ENCODE peak calls at places on chromosome 3, in four cellular contexts. H is esophagus muscularis mucosa, R is Karpas-422, J is heart left ventricle. N is an unnamed sample.

GRCh38 chr3:150370982-150371381 is 37.1 kb upstream of the TSC22D2 start:
- DNase-seq in R (no peak), H (no peak), J (no peak), N (no peak)

GRCh38 chr3:13419356-13420050 is 619 bp downstream of the NUP210 start:
- DNase-seq in R (peak), H (no peak), J (peak), N (peak)

GRCh38 chr3:7503431-7503830 is 642.5 kb downstream of the GRM7 start:
- DNase-seq in H (no peak), R (no peak), J (no peak), N (no peak)

GRCh38 chr3:69906351-69906966 is 93.1 kb upstream of the SAMMSON start:
- DNase-seq in H (no peak), R (no peak), J (no peak), N (no peak)

GRCh38 chr3:15051531-15051930 is 13.6 kb downstream of the MRPS25 start:
- DNase-seq in H (no peak), R (peak), J (no peak), N (peak)

GRCh38 chr3:182793663-182794454 is 555 bp downstream of the ATP11B start:
- DNase-seq in R (peak), H (no peak), J (peak), N (peak)

GRCh38 chr3:13070622-13071021 is 2.6 kb downstream of the IQSEC1 start:
- DNase-seq in R (no peak), H (no peak), J (no peak), N (no peak)

GRCh38 chr3:11389570-11390268 is 117.5 kb downstream of the ATG7 start:
- DNase-seq in J (no peak), H (no peak), R (no peak), N (no peak)

GRCh38 chr3:31621314-31621713 is 88.6 kb downstream of the STT3B start:
- DNase-seq in H (no peak), R (no peak), J (no peak), N (no peak)

GRCh38 chr3:31274406-31275024 is 258.2 kb upstream of the STT3B start:
- DNase-seq in H (no peak), J (no peak), R (no peak), N (no peak)

GRCh38 chr3:172038823-172039222 is 555 bp upstream of the FNDC3B start:
- DNase-seq in J (no peak), R (no peak), H (no peak), N (no peak)

GRCh38 chr3:194158942-194159439 is 23.0 kb downstream of the HES1 start:
- DNase-seq in J (no peak), H (no peak), R (no peak), N (no peak)

GRCh38 chr3:65196663-65197062 is 508.9 kb upstream of the ADAMTS9 start:
- DNase-seq in R (no peak), J (no peak), H (no peak), N (no peak)

GRCh38 chr3:114406286-114406685 is 112.5 kb downstream of the TIGIT start:
- DNase-seq in H (no peak), J (no peak), R (no peak), N (no peak)

GRCh38 chr3:4069796-4070195 is 233.4 kb upstream of the SETMAR start:
- DNase-seq in J (no peak), R (no peak), H (no peak), N (no peak)

GRCh38 chr3:141863497-141863896 is 12.9 kb upstream of the ATP1B3 start:
- DNase-seq in R (no peak), J (no peak), H (no peak), N (no peak)

GRCh38 chr3:64164309-64164708 is 61.0 kb downstream of the PRICKLE2 start:
- DNase-seq in H (no peak), J (no peak), R (no peak), N (no peak)

GRCh38 chr3:64163019-64163754 is 62.1 kb downstream of the PRICKLE2 start:
- DNase-seq in R (no peak), H (no peak), J (no peak), N (peak)

GRCh38 chr3:64160000-64160690 is 65.1 kb downstream of the PRICKLE2 start:
- DNase-seq in H (no peak), J (no peak), R (no peak), N (no peak)

GRCh38 chr3:64163755-64164148 is 61.5 kb downstream of the PRICKLE2 start:
- DNase-seq in J (no peak), R (no peak), H (no peak), N (peak)

DNA sequence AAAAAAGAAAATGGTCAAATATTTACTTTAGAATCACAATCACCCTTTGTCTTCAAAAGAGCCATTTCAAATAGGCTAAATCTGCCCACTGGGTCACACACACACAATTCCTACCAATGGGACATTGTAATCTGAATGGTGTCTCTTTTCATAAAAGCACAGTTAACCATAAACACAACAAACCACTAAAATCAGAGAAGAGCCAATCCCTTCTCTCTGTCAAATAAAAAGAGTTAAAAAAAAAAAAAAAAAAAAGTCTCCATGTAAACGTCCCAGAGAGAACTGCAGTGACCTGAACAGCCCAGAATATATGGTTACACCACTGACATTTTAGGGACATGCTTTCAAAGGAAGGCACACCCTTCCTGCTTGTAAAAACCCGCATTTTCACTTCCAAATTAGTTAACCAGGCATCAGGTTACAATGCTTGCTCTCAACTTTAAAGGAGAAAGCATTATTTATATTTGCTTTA is 63.7 kb downstream of the PRICKLE2 start:
- DNase-seq in H (no peak), R (no peak), J (no peak), N (peak)
- H3K4me3 ChIP-seq in H (no peak), R (no peak), J (no peak), N (no peak)

DNA sequence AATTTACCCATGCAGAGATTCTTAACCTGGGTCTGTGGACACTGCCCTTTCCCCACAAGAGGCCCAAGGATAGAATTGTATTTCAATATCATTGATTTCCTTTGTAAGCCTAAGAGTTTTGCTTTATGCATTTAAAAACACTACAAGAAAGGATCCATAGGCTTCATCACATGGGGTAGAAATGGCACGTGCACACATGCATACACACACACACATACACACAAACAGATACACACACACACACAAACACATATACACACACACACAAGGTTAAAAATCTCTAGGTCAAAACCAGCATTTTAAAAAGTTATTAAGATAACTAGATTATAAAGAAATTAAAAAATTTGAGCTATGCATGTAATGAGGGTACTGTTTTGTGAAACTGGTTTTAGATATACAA is 35.5 kb upstream of the CD47 start:
- DNase-seq in H (no peak), R (no peak), J (no peak), N (no peak)
- H3K4me3 ChIP-seq in H (no peak), R (peak), J (no peak), N (peak)

DNA sequence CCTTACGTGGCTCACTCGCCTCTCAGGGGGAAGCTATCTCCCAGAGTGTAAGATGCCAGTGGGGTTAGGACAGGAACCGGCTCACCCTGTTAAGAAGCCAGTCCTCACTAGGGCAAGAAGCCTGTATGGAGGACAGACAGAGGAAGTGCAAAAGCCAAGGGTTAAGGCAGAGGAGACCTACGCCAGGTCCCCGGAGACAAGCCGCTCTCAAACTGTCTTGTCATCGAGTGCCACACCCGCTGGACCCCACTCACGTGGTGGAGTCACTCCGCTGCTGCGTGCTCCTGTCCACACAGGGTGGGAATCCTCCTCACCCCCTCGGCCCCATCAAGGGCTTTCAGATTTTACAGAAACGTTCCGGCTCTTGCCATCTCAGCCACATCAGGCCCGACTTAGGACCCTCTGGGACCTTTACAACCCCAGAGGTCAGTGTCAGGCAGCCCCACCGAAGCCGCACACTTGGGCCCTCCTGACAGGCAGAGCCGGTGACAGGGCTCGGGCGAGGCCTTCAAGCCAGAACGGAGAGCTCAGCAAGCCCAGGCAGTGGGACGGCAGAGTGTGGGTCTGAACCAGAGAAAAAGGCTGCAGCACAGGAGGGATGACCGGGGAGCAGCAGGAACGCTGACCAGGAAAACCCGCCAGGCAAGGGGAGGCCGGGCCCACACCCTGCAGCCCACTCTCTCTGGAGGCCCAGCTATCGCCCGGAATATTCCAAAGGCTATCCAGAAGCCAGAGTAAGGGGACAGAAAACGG is 61.7 kb downstream of the XXYLT1 start:
- DNase-seq in H (peak), J (no peak), R (no peak), N (no peak)
- H3K4me3 ChIP-seq in H (peak), J (no peak), R (no peak), N (no peak)

GRCh38 chr3:128499724-128500275 is 6.8 kb upstream of the GATA2 start:
- DNase-seq in H (no peak), R (no peak), J (no peak), N (no peak)

GRCh38 chr3:128498127-128498626 is 5.2 kb upstream of the GATA2 start:
- DNase-seq in J (no peak), R (no peak), H (no peak), N (no peak)

GRCh38 chr3:128497305-128498126 is 4.5 kb upstream of the GATA2 start:
- DNase-seq in R (peak), J (peak), H (no peak), N (peak)

GRCh38 chr3:128500556-128500955 is 7.6 kb upstream of the GATA2 start:
- DNase-seq in H (no peak), J (no peak), R (no peak), N (no peak)

DNA sequence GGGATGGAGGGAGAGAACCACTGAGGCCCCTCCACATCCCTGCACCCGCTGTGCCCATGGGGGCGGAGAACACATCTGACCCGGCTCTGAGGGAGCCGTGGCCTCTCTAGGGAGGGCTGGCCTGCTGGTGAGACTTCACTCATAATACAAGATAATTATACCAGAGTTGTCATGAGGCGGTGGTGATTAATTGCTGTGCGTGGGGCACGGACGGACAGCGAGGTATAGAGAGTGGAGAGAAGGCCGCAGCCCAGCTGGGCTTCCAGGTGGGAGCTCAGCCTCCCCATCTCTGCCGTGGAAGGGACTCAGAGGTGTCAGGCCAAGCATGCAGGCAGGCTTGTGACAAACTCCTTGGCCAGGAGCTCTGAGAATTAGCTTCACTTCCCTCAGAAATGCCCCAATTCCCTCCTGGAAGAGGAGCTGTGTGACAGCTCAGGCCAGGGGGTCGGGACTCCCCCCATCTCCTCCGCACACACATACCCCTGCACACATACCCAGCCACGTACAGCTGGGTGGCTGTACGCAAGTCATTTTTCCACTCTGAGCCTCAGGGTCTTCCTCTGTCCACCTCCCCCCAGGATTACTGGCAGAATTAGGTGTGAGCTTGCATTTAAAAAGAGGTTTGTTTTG is 6.0 kb upstream of the GATA2 start:
- DNase-seq in J (no peak), R (no peak), H (no peak), N (no peak)
- H3K4me3 ChIP-seq in J (no peak), R (no peak), H (no peak), N (no peak)

GRCh38 chr3:36989568-36989967 is 3.4 kb downstream of the EPM2AIP1 start:
- DNase-seq in R (no peak), J (no peak), H (no peak), N (no peak)
- H3K4me3 ChIP-seq in R (peak), J (peak), H (peak), N (peak)

GRCh38 chr3:96813134-96813819 is 1.1 kb upstream of the EPHA6 start:
- DNase-seq in J (peak), R (no peak), H (no peak), N (peak)
- H3K4me3 ChIP-seq in J (peak), R (no peak), H (peak), N (peak)

GRCh38 chr3:112761062-112761638 is 85.5 kb downstream of the CD200R1L start:
- DNase-seq in H (no peak), J (no peak), R (no peak), N (no peak)

GRCh38 chr3:112757197-112757596 is 89.5 kb downstream of the CD200R1L start:
- DNase-seq in R (no peak), J (no peak), H (no peak), N (no peak)

GRCh38 chr3:112755845-112756671 is 90.6 kb downstream of the CD200R1L start:
- DNase-seq in R (no peak), H (no peak), J (no peak), N (no peak)

GRCh38 chr3:112759681-112760080 is 87.0 kb downstream of the CD200R1L start:
- DNase-seq in H (no peak), J (no peak), R (peak), N (no peak)

DNA sequence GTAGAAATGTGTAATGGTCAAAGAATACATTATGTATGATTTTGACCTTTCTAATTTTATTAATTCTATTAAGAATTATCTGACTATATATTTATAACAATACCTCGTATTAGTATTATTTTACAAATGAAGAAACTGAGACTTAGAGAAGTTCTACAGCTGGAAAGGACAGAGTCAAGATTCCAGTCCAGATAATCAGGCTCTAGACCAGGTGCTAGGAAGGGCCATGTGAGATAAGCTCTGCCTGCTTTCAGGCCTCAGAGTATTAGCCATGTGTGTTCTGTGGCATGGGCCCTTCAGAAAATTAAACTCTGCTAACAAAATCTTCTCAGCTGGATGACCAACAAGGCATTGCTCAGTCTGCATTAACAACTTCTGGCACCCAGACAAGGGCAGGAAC is 87.5 kb downstream of the CD200R1L start:
- DNase-seq in J (no peak), H (no peak), R (no peak), N (no peak)
- H3K4me3 ChIP-seq in J (no peak), H (no peak), R (no peak), N (no peak)

GRCh38 chr3:128994581-128995161 is 795 bp upstream of the CFAP92 start:
- DNase-seq in H (no peak), J (no peak), R (no peak), N (no peak)
- H3K4me3 ChIP-seq in H (peak), J (no peak), R (no peak), N (peak)

DNA sequence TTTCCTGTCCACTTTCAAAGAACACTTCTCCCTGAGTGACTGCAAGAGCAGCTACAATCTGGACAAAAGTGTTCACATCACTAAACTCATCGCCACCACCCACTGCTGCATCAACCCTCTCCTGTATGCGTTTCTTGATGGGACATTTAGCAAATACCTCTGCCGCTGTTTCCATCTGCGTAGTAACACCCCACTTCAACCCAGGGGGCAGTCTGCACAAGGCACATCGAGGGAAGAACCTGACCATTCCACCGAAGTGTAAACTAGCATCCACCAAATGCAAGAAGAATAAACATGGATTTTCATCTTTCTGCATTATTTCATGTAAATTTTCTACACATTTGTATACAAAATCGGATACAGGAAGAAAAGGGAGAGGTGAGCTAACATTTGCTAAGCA is 1.8 kb downstream of the CCRL2 start:
- DNase-seq in R (no peak), H (no peak), J (no peak), N (no peak)
- H3K4me3 ChIP-seq in R (no peak), H (no peak), J (no peak), N (no peak)

GRCh38 chr3:48502728-48503168 is 1.2 kb downstream of the SHISA5 start:
- DNase-seq in H (no peak), R (no peak), J (peak), N (no peak)
- H3K4me3 ChIP-seq in H (peak), R (peak), J (peak), N (no peak)

N was measured in GM12865.